ENCODE peak calls at places on chromosomes 4 and X, in ten cellular contexts. One of them, this sample, is unnamed. For H3K4me1, H3K36me3 and H3K9me3, the result is how much of the 10 kb centered on the place peaks cover.

GRCh38 chr4:2075987-2076907 is 17.1 kb downstream of the NAT8L start:
- DNase-seq in upper lobe of right lung: peak
- DNase-seq in kidney: peak
- DNase-seq in right atrium auricular region: no peak
- DNase-seq in left lung: peak
- DNase-seq in astrocyte: no peak
- DNase-seq in tibial nerve: no peak
- DNase-seq in HAP-1: no peak
- DNase-seq in cardiac muscle cell: no peak
- DNase-seq in psoas muscle: no peak
- DNase-seq in this sample: peak

GRCh38 chr4:68498413-68499007 is 51.2 kb downstream of the TMPRSS11E start:
- DNase-seq in HAP-1: peak
- DNase-seq in tibial nerve: no peak
- DNase-seq in left lung: peak
- DNase-seq in astrocyte: peak
- DNase-seq in kidney: no peak
- DNase-seq in upper lobe of right lung: no peak
- DNase-seq in right atrium auricular region: no peak
- DNase-seq in psoas muscle: no peak
- DNase-seq in cardiac muscle cell: peak
- DNase-seq in this sample: peak

GRCh38 chrX:108246304-108246954 is 154.9 kb downstream of the ATG4A start:
- DNase-seq in tibial nerve: no peak
- DNase-seq in left lung: no peak
- DNase-seq in cardiac muscle cell: no peak
- DNase-seq in right atrium auricular region: no peak
- DNase-seq in HAP-1: no peak
- DNase-seq in upper lobe of right lung: no peak
- DNase-seq in psoas muscle: no peak
- DNase-seq in astrocyte: no peak
- DNase-seq in kidney: no peak
- DNase-seq in this sample: no peak

GRCh38 chr4:41687971-41688370 is 60.6 kb downstream of the PHOX2B start:
- DNase-seq in kidney: no peak
- DNase-seq in right atrium auricular region: no peak
- DNase-seq in tibial nerve: no peak
- DNase-seq in left lung: no peak
- DNase-seq in upper lobe of right lung: no peak
- DNase-seq in astrocyte: no peak
- DNase-seq in HAP-1: no peak
- DNase-seq in cardiac muscle cell: no peak
- DNase-seq in psoas muscle: no peak
- DNase-seq in this sample: no peak

GRCh38 chr4:47654972-47655693 is 170.1 kb downstream of the ATP10D start:
- DNase-seq in cardiac muscle cell: no peak
- DNase-seq in psoas muscle: no peak
- DNase-seq in tibial nerve: no peak
- DNase-seq in HAP-1: no peak
- DNase-seq in left lung: no peak
- DNase-seq in astrocyte: no peak
- DNase-seq in kidney: no peak
- DNase-seq in upper lobe of right lung: no peak
- DNase-seq in right atrium auricular region: no peak
- DNase-seq in this sample: peak

GRCh38 chrX:38727668-38728067 is 73.6 kb upstream of the MID1IP1 start:
- DNase-seq in cardiac muscle cell: no peak
- DNase-seq in astrocyte: no peak
- DNase-seq in HAP-1: no peak
- DNase-seq in right atrium auricular region: no peak
- DNase-seq in kidney: no peak
- DNase-seq in tibial nerve: no peak
- DNase-seq in left lung: no peak
- DNase-seq in psoas muscle: no peak
- DNase-seq in upper lobe of right lung: no peak
- DNase-seq in this sample: no peak

GRCh38 chr4:139740531-139741041 is 75.0 kb downstream of the MGST2 start:
- DNase-seq in psoas muscle: peak
- DNase-seq in tibial nerve: peak
- DNase-seq in cardiac muscle cell: no peak
- DNase-seq in left lung: peak
- DNase-seq in right atrium auricular region: peak
- DNase-seq in HAP-1: no peak
- DNase-seq in kidney: peak
- DNase-seq in upper lobe of right lung: peak
- DNase-seq in astrocyte: peak
- DNase-seq in this sample: peak

GRCh38 chr4:152997771-152998487 is 61.8 kb downstream of the FHDC1 start:
- DNase-seq in kidney: peak
- DNase-seq in HAP-1: no peak
- DNase-seq in upper lobe of right lung: no peak
- DNase-seq in psoas muscle: no peak
- DNase-seq in right atrium auricular region: no peak
- DNase-seq in cardiac muscle cell: no peak
- DNase-seq in left lung: peak
- DNase-seq in tibial nerve: no peak
- DNase-seq in astrocyte: no peak
- DNase-seq in this sample: no peak

GRCh38 chrX:154979671-154980070 is 42.9 kb downstream of the F8 start:
- DNase-seq in kidney: no peak
- DNase-seq in right atrium auricular region: no peak
- DNase-seq in cardiac muscle cell: no peak
- DNase-seq in tibial nerve: no peak
- DNase-seq in left lung: no peak
- DNase-seq in upper lobe of right lung: peak
- DNase-seq in astrocyte: no peak
- DNase-seq in HAP-1: no peak
- DNase-seq in psoas muscle: no peak
- DNase-seq in this sample: no peak

GRCh38 chr4:107740950-107741701 is 21.1 kb upstream of the PAPSS1 start:
- DNase-seq in kidney: peak
- DNase-seq in tibial nerve: peak
- DNase-seq in upper lobe of right lung: no peak
- DNase-seq in psoas muscle: peak
- DNase-seq in left lung: no peak
- DNase-seq in astrocyte: peak
- DNase-seq in cardiac muscle cell: no peak
- DNase-seq in HAP-1: no peak
- DNase-seq in right atrium auricular region: peak
- DNase-seq in this sample: peak

GRCh38 chrX:44474410-44474809 is 68.2 kb downstream of the FUNDC1 start:
- DNase-seq in cardiac muscle cell: no peak
- DNase-seq in upper lobe of right lung: no peak
- DNase-seq in tibial nerve: no peak
- DNase-seq in right atrium auricular region: no peak
- DNase-seq in astrocyte: peak
- DNase-seq in psoas muscle: no peak
- DNase-seq in HAP-1: no peak
- DNase-seq in left lung: no peak
- DNase-seq in kidney: no peak
- DNase-seq in this sample: no peak

GRCh38 chrX:15674514-15674898 is 9.9 kb upstream of the CLTRN start:
- DNase-seq in HAP-1: peak
- DNase-seq in upper lobe of right lung: peak
- DNase-seq in tibial nerve: peak
- DNase-seq in kidney: peak
- DNase-seq in right atrium auricular region: peak
- DNase-seq in astrocyte: no peak
- DNase-seq in left lung: peak
- DNase-seq in cardiac muscle cell: peak
- DNase-seq in psoas muscle: peak
- DNase-seq in this sample: peak

GRCh38 chrX:11944486-11944885 is 186.4 kb downstream of the MSL3 start:
- DNase-seq in HAP-1: peak
- DNase-seq in psoas muscle: no peak
- DNase-seq in left lung: no peak
- DNase-seq in tibial nerve: no peak
- DNase-seq in right atrium auricular region: no peak
- DNase-seq in cardiac muscle cell: peak
- DNase-seq in kidney: peak
- DNase-seq in upper lobe of right lung: no peak
- DNase-seq in astrocyte: peak
- DNase-seq in this sample: peak

GRCh38 chr4:173879286-173879908 is 349.4 kb upstream of the HAND2 start:
- DNase-seq in left lung: no peak
- DNase-seq in HAP-1: no peak
- DNase-seq in psoas muscle: no peak
- DNase-seq in upper lobe of right lung: no peak
- DNase-seq in right atrium auricular region: no peak
- DNase-seq in cardiac muscle cell: no peak
- DNase-seq in kidney: no peak
- DNase-seq in tibial nerve: no peak
- DNase-seq in astrocyte: no peak
- DNase-seq in this sample: no peak

GRCh38 chr4:100290585-100290984 is 100.3 kb upstream of the DDIT4L start:
- DNase-seq in right atrium auricular region: no peak
- DNase-seq in upper lobe of right lung: no peak
- DNase-seq in tibial nerve: no peak
- DNase-seq in kidney: no peak
- DNase-seq in left lung: no peak
- DNase-seq in HAP-1: no peak
- DNase-seq in psoas muscle: no peak
- DNase-seq in astrocyte: peak
- DNase-seq in cardiac muscle cell: no peak
- DNase-seq in this sample: no peak

GRCh38 chrX:4547218-4547836 is 833.9 kb upstream of the PRKX start:
- DNase-seq in tibial nerve: peak
- DNase-seq in kidney: no peak
- DNase-seq in upper lobe of right lung: no peak
- DNase-seq in HAP-1: peak
- DNase-seq in astrocyte: peak
- DNase-seq in left lung: no peak
- DNase-seq in psoas muscle: no peak
- DNase-seq in cardiac muscle cell: peak
- DNase-seq in right atrium auricular region: peak
- DNase-seq in this sample: no peak

GRCh38 chr4:75639124-75639695 is 8.9 kb upstream of the CDKL2 start:
- DNase-seq in astrocyte: no peak
- DNase-seq in psoas muscle: no peak
- DNase-seq in kidney: no peak
- DNase-seq in cardiac muscle cell: no peak
- DNase-seq in left lung: peak
- DNase-seq in tibial nerve: no peak
- DNase-seq in HAP-1: no peak
- DNase-seq in upper lobe of right lung: peak
- DNase-seq in right atrium auricular region: no peak
- DNase-seq in this sample: no peak

GRCh38 chr4:604131-604530 is 21.2 kb upstream of the PDE6B start:
- DNase-seq in upper lobe of right lung: no peak
- DNase-seq in psoas muscle: no peak
- DNase-seq in HAP-1: no peak
- DNase-seq in right atrium auricular region: no peak
- DNase-seq in astrocyte: no peak
- DNase-seq in cardiac muscle cell: no peak
- DNase-seq in kidney: no peak
- DNase-seq in left lung: no peak
- DNase-seq in tibial nerve: no peak
- DNase-seq in this sample: no peak

GRCh38 chr4:37993806-37994205 is 33.6 kb downstream of the PTTG2 start:
- DNase-seq in astrocyte: no peak
- DNase-seq in kidney: no peak
- DNase-seq in psoas muscle: no peak
- DNase-seq in HAP-1: no peak
- DNase-seq in cardiac muscle cell: no peak
- DNase-seq in tibial nerve: no peak
- DNase-seq in left lung: no peak
- DNase-seq in upper lobe of right lung: no peak
- DNase-seq in right atrium auricular region: no peak
- DNase-seq in this sample: no peak
- H3K4me1 ChIP-seq in astrocyte: under half
- H3K4me1 ChIP-seq in kidney: under half
- H3K4me1 ChIP-seq in psoas muscle: under half
- H3K4me1 ChIP-seq in HAP-1: half or more
- H3K4me1 ChIP-seq in cardiac muscle cell: under half
- H3K4me1 ChIP-seq in tibial nerve: under half
- H3K4me1 ChIP-seq in left lung: under half
- H3K4me1 ChIP-seq in upper lobe of right lung: under half
- H3K4me1 ChIP-seq in right atrium auricular region: under half
- H3K4me1 ChIP-seq in this sample: under half

GRCh38 chr4:141356936-141357335 is 136.2 kb downstream of the ZNF330 start:
- DNase-seq in right atrium auricular region: no peak
- DNase-seq in cardiac muscle cell: no peak
- DNase-seq in HAP-1: no peak
- DNase-seq in kidney: no peak
- DNase-seq in psoas muscle: no peak
- DNase-seq in tibial nerve: no peak
- DNase-seq in upper lobe of right lung: no peak
- DNase-seq in left lung: no peak
- DNase-seq in astrocyte: no peak
- DNase-seq in this sample: no peak
- H3K36me3 ChIP-seq in right atrium auricular region: under half
- H3K36me3 ChIP-seq in cardiac muscle cell: under half
- H3K36me3 ChIP-seq in HAP-1: under half
- H3K36me3 ChIP-seq in kidney: under half
- H3K36me3 ChIP-seq in psoas muscle: under half
- H3K36me3 ChIP-seq in tibial nerve: under half
- H3K36me3 ChIP-seq in upper lobe of right lung: under half
- H3K36me3 ChIP-seq in left lung: under half
- H3K36me3 ChIP-seq in astrocyte: under half
- H3K36me3 ChIP-seq in this sample: under half

DNA sequence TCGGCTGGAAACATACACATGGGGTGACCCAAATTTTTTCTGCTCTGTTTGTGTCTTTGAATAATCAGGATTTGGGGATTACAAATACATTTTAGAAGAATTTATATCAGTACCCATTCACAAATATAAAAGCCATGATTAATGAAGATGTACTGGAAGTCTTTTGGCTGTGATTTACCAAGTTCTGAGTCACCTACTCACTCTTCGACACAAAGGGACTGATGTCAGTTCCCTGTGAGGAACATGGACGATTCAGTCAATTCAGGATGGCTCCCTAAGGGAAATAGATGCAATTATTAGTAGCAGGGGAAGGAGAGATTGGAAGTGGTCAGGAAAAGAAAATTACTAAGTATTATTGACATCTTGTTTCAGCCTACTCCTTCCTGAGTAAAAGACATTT is 550.8 kb upstream of the SLIT2 start:
- DNase-seq in right atrium auricular region: no peak
- DNase-seq in left lung: no peak
- DNase-seq in psoas muscle: no peak
- DNase-seq in HAP-1: no peak
- DNase-seq in upper lobe of right lung: no peak
- DNase-seq in kidney: no peak
- DNase-seq in tibial nerve: no peak
- DNase-seq in cardiac muscle cell: no peak
- DNase-seq in astrocyte: peak
- DNase-seq in this sample: no peak
- H3K9me3 ChIP-seq in right atrium auricular region: under half
- H3K9me3 ChIP-seq in left lung: under half
- H3K9me3 ChIP-seq in psoas muscle: under half
- H3K9me3 ChIP-seq in HAP-1: under half
- H3K9me3 ChIP-seq in upper lobe of right lung: under half
- H3K9me3 ChIP-seq in kidney: under half
- H3K9me3 ChIP-seq in tibial nerve: under half
- H3K9me3 ChIP-seq in cardiac muscle cell: under half
- H3K9me3 ChIP-seq in astrocyte: under half
- H3K9me3 ChIP-seq in this sample: under half

DNA sequence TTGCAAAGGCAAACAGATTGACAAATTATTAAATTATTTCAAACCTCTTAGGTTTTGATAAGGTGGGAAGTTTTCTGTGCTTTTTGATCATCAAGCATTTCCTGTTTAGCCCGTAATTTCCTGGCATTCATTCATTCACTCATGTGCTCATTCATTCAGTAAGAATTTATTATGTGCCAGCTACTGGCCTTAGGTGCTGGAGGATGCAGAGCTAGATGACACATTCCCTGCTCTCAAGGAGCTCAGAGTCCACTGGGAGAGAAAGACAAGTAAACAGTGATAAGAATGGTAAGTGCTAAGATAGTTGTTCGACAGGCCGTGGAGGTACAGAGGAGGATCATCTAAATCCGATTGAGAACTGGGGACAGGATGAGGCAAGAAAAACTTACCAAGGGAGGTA is 153.0 kb downstream of the DCTD start:
- DNase-seq in upper lobe of right lung: no peak
- DNase-seq in left lung: no peak
- DNase-seq in astrocyte: peak
- DNase-seq in right atrium auricular region: no peak
- DNase-seq in kidney: no peak
- DNase-seq in tibial nerve: no peak
- DNase-seq in HAP-1: no peak
- DNase-seq in cardiac muscle cell: no peak
- DNase-seq in psoas muscle: no peak
- DNase-seq in this sample: no peak
- H3K4me1 ChIP-seq in upper lobe of right lung: under half
- H3K4me1 ChIP-seq in left lung: under half
- H3K4me1 ChIP-seq in astrocyte: under half
- H3K4me1 ChIP-seq in right atrium auricular region: under half
- H3K4me1 ChIP-seq in kidney: under half
- H3K4me1 ChIP-seq in tibial nerve: under half
- H3K4me1 ChIP-seq in HAP-1: under half
- H3K4me1 ChIP-seq in cardiac muscle cell: under half
- H3K4me1 ChIP-seq in psoas muscle: under half
- H3K4me1 ChIP-seq in this sample: under half